ENCODE peak calls at places on chromosomes 5 and 9, in six cellular contexts. One of them, this sample, is unnamed.
A peak's percentile ranks its signal among the peaks of the same experiment; 100 is the strongest.

GRCh38 chr5:180605554-180606214 is 14.4 kb upstream of the SCGB3A1 start:
- DNase-seq in hippocampal formation: no peak
- DNase-seq in lower leg skin: peak; percentile 86
- DNase-seq in anterior cingulate cortex: no peak
- DNase-seq in activated T-helper 1 cell treated with anti-CD3 and anti-CD28 coated beads, Interleukin-12 subunit alpha, Interleukin-12 subunit beta, Interleukin-2, Interleukin-4 antibody, amounts not matched to agents 30 ng/mL and 10 ng/mL and 1 ng/mL, durations not matched to agents 14 hours and 24 hours and 36 hours: peak; percentile 32
- DNase-seq in CD4-positive, alpha-beta memory T cell: peak; percentile 32
- DNase-seq in this sample: peak; percentile 84

GRCh38 chr9:20426019-20426418 is 196.3 kb downstream of the MLLT3 start:
- DNase-seq in CD4-positive, alpha-beta memory T cell: no peak
- DNase-seq in lower leg skin: no peak
- DNase-seq in anterior cingulate cortex: no peak
- DNase-seq in activated T-helper 1 cell treated with anti-CD3 and anti-CD28 coated beads, Interleukin-12 subunit alpha, Interleukin-12 subunit beta, Interleukin-2, Interleukin-4 antibody, amounts not matched to agents 30 ng/mL and 10 ng/mL and 1 ng/mL, durations not matched to agents 14 hours and 24 hours and 36 hours: no peak
- DNase-seq in hippocampal formation: no peak
- DNase-seq in this sample: no peak

GRCh38 chr9:108001219-108001618 is 511.6 kb upstream of the KLF4 start:
- DNase-seq in anterior cingulate cortex: no peak
- DNase-seq in lower leg skin: no peak
- DNase-seq in activated T-helper 1 cell treated with anti-CD3 and anti-CD28 coated beads, Interleukin-12 subunit alpha, Interleukin-12 subunit beta, Interleukin-2, Interleukin-4 antibody, amounts not matched to agents 30 ng/mL and 10 ng/mL and 1 ng/mL, durations not matched to agents 14 hours and 24 hours and 36 hours: no peak
- DNase-seq in hippocampal formation: no peak
- DNase-seq in CD4-positive, alpha-beta memory T cell: no peak
- DNase-seq in this sample: no peak

GRCh38 chr9:133290751-133291302 is 15.8 kb upstream of the ABO start:
- DNase-seq in activated T-helper 1 cell treated with anti-CD3 and anti-CD28 coated beads, Interleukin-12 subunit alpha, Interleukin-12 subunit beta, Interleukin-2, Interleukin-4 antibody, amounts not matched to agents 30 ng/mL and 10 ng/mL and 1 ng/mL, durations not matched to agents 14 hours and 24 hours and 36 hours: no peak
- DNase-seq in CD4-positive, alpha-beta memory T cell: no peak
- DNase-seq in anterior cingulate cortex: no peak
- DNase-seq in hippocampal formation: no peak
- DNase-seq in lower leg skin: peak; percentile 5
- DNase-seq in this sample: no peak

GRCh38 chr5:18745988-18746615 is 1111.8 kb downstream of the TAF11L14 start:
- DNase-seq in CD4-positive, alpha-beta memory T cell: peak; percentile 69
- DNase-seq in anterior cingulate cortex: no peak
- DNase-seq in hippocampal formation: no peak
- DNase-seq in lower leg skin: no peak
- DNase-seq in activated T-helper 1 cell treated with anti-CD3 and anti-CD28 coated beads, Interleukin-12 subunit alpha, Interleukin-12 subunit beta, Interleukin-2, Interleukin-4 antibody, amounts not matched to agents 30 ng/mL and 10 ng/mL and 1 ng/mL, durations not matched to agents 14 hours and 24 hours and 36 hours: peak; percentile 31
- DNase-seq in this sample: peak; percentile 54

GRCh38 chr5:178778919-178779318 is 48.5 kb upstream of the ZNF354A start:
- DNase-seq in hippocampal formation: no peak
- DNase-seq in anterior cingulate cortex: no peak
- DNase-seq in activated T-helper 1 cell treated with anti-CD3 and anti-CD28 coated beads, Interleukin-12 subunit alpha, Interleukin-12 subunit beta, Interleukin-2, Interleukin-4 antibody, amounts not matched to agents 30 ng/mL and 10 ng/mL and 1 ng/mL, durations not matched to agents 14 hours and 24 hours and 36 hours: no peak
- DNase-seq in CD4-positive, alpha-beta memory T cell: no peak
- DNase-seq in lower leg skin: no peak
- DNase-seq in this sample: no peak

GRCh38 chr9:95027914-95028854 is 289.3 kb downstream of the FANCC start:
- DNase-seq in lower leg skin: no peak
- DNase-seq in anterior cingulate cortex: no peak
- DNase-seq in CD4-positive, alpha-beta memory T cell: no peak
- DNase-seq in hippocampal formation: no peak
- DNase-seq in activated T-helper 1 cell treated with anti-CD3 and anti-CD28 coated beads, Interleukin-12 subunit alpha, Interleukin-12 subunit beta, Interleukin-2, Interleukin-4 antibody, amounts not matched to agents 30 ng/mL and 10 ng/mL and 1 ng/mL, durations not matched to agents 14 hours and 24 hours and 36 hours: no peak
- DNase-seq in this sample: no peak

GRCh38 chr9:119003218-119003617 is 366.0 kb downstream of the BRINP1 start:
- DNase-seq in CD4-positive, alpha-beta memory T cell: no peak
- DNase-seq in hippocampal formation: no peak
- DNase-seq in activated T-helper 1 cell treated with anti-CD3 and anti-CD28 coated beads, Interleukin-12 subunit alpha, Interleukin-12 subunit beta, Interleukin-2, Interleukin-4 antibody, amounts not matched to agents 30 ng/mL and 10 ng/mL and 1 ng/mL, durations not matched to agents 14 hours and 24 hours and 36 hours: no peak
- DNase-seq in anterior cingulate cortex: no peak
- DNase-seq in lower leg skin: no peak
- DNase-seq in this sample: no peak

GRCh38 chr9:37239224-37239859 is 119.0 kb downstream of the ZCCHC7 start:
- DNase-seq in CD4-positive, alpha-beta memory T cell: no peak
- DNase-seq in activated T-helper 1 cell treated with anti-CD3 and anti-CD28 coated beads, Interleukin-12 subunit alpha, Interleukin-12 subunit beta, Interleukin-2, Interleukin-4 antibody, amounts not matched to agents 30 ng/mL and 10 ng/mL and 1 ng/mL, durations not matched to agents 14 hours and 24 hours and 36 hours: no peak
- DNase-seq in anterior cingulate cortex: no peak
- DNase-seq in hippocampal formation: no peak
- DNase-seq in lower leg skin: no peak
- DNase-seq in this sample: no peak

GRCh38 chr5:141848771-141849370 is 29.3 kb downstream of the PCDH1 start:
- DNase-seq in anterior cingulate cortex: no peak
- DNase-seq in CD4-positive, alpha-beta memory T cell: no peak
- DNase-seq in hippocampal formation: no peak
- DNase-seq in activated T-helper 1 cell treated with anti-CD3 and anti-CD28 coated beads, Interleukin-12 subunit alpha, Interleukin-12 subunit beta, Interleukin-2, Interleukin-4 antibody, amounts not matched to agents 30 ng/mL and 10 ng/mL and 1 ng/mL, durations not matched to agents 14 hours and 24 hours and 36 hours: no peak
- DNase-seq in lower leg skin: no peak
- DNase-seq in this sample: peak; percentile 45

GRCh38 chr9:137318976-137319375 is 16.9 kb upstream of the NRARP start:
- DNase-seq in hippocampal formation: peak; percentile 42
- DNase-seq in activated T-helper 1 cell treated with anti-CD3 and anti-CD28 coated beads, Interleukin-12 subunit alpha, Interleukin-12 subunit beta, Interleukin-2, Interleukin-4 antibody, amounts not matched to agents 30 ng/mL and 10 ng/mL and 1 ng/mL, durations not matched to agents 14 hours and 24 hours and 36 hours: no peak
- DNase-seq in anterior cingulate cortex: peak; percentile 40
- DNase-seq in CD4-positive, alpha-beta memory T cell: no peak
- DNase-seq in lower leg skin: peak; percentile 87
- DNase-seq in this sample: peak; percentile 21

GRCh38 chr5:90161399-90161798 is 248.2 kb downstream of the CETN3 start:
- DNase-seq in activated T-helper 1 cell treated with anti-CD3 and anti-CD28 coated beads, Interleukin-12 subunit alpha, Interleukin-12 subunit beta, Interleukin-2, Interleukin-4 antibody, amounts not matched to agents 30 ng/mL and 10 ng/mL and 1 ng/mL, durations not matched to agents 14 hours and 24 hours and 36 hours: no peak
- DNase-seq in hippocampal formation: peak; percentile 12
- DNase-seq in lower leg skin: no peak
- DNase-seq in anterior cingulate cortex: peak; percentile 8
- DNase-seq in CD4-positive, alpha-beta memory T cell: no peak
- DNase-seq in this sample: peak; percentile 54

GRCh38 chr9:120413121-120414048 is 166.6 kb downstream of the CDK5RAP2 start:
- DNase-seq in hippocampal formation: no peak
- DNase-seq in activated T-helper 1 cell treated with anti-CD3 and anti-CD28 coated beads, Interleukin-12 subunit alpha, Interleukin-12 subunit beta, Interleukin-2, Interleukin-4 antibody, amounts not matched to agents 30 ng/mL and 10 ng/mL and 1 ng/mL, durations not matched to agents 14 hours and 24 hours and 36 hours: no peak
- DNase-seq in lower leg skin: no peak
- DNase-seq in anterior cingulate cortex: no peak
- DNase-seq in CD4-positive, alpha-beta memory T cell: no peak
- DNase-seq in this sample: no peak

GRCh38 chr5:145056805-145057204 is 778.3 kb downstream of the PRELID2 start:
- DNase-seq in CD4-positive, alpha-beta memory T cell: no peak
- DNase-seq in anterior cingulate cortex: no peak
- DNase-seq in lower leg skin: no peak
- DNase-seq in activated T-helper 1 cell treated with anti-CD3 and anti-CD28 coated beads, Interleukin-12 subunit alpha, Interleukin-12 subunit beta, Interleukin-2, Interleukin-4 antibody, amounts not matched to agents 30 ng/mL and 10 ng/mL and 1 ng/mL, durations not matched to agents 14 hours and 24 hours and 36 hours: no peak
- DNase-seq in hippocampal formation: no peak
- DNase-seq in this sample: peak; percentile 39

GRCh38 chr5:159768243-159768642 is 148.0 kb upstream of the ADRA1B start:
- DNase-seq in hippocampal formation: no peak
- DNase-seq in anterior cingulate cortex: no peak
- DNase-seq in activated T-helper 1 cell treated with anti-CD3 and anti-CD28 coated beads, Interleukin-12 subunit alpha, Interleukin-12 subunit beta, Interleukin-2, Interleukin-4 antibody, amounts not matched to agents 30 ng/mL and 10 ng/mL and 1 ng/mL, durations not matched to agents 14 hours and 24 hours and 36 hours: no peak
- DNase-seq in lower leg skin: no peak
- DNase-seq in CD4-positive, alpha-beta memory T cell: no peak
- DNase-seq in this sample: no peak

GRCh38 chr9:136980669-136981478 is 1.9 kb upstream of the LCNL1 start:
- DNase-seq in anterior cingulate cortex: no peak
- DNase-seq in hippocampal formation: no peak
- DNase-seq in CD4-positive, alpha-beta memory T cell: no peak
- DNase-seq in activated T-helper 1 cell treated with anti-CD3 and anti-CD28 coated beads, Interleukin-12 subunit alpha, Interleukin-12 subunit beta, Interleukin-2, Interleukin-4 antibody, amounts not matched to agents 30 ng/mL and 10 ng/mL and 1 ng/mL, durations not matched to agents 14 hours and 24 hours and 36 hours: no peak
- DNase-seq in lower leg skin: no peak
- DNase-seq in this sample: no peak

GRCh38 chr5:90056911-90057705 is 352.4 kb downstream of the CETN3 start:
- DNase-seq in hippocampal formation: no peak
- DNase-seq in CD4-positive, alpha-beta memory T cell: no peak
- DNase-seq in activated T-helper 1 cell treated with anti-CD3 and anti-CD28 coated beads, Interleukin-12 subunit alpha, Interleukin-12 subunit beta, Interleukin-2, Interleukin-4 antibody, amounts not matched to agents 30 ng/mL and 10 ng/mL and 1 ng/mL, durations not matched to agents 14 hours and 24 hours and 36 hours: no peak
- DNase-seq in anterior cingulate cortex: no peak
- DNase-seq in lower leg skin: peak; percentile 60
- DNase-seq in this sample: no peak

GRCh38 chr5:111757582-111758283 is 739 bp upstream of the NREP start:
- DNase-seq in hippocampal formation: peak; percentile 84
- DNase-seq in lower leg skin: peak; percentile 98
- DNase-seq in CD4-positive, alpha-beta memory T cell: peak; percentile 68
- DNase-seq in activated T-helper 1 cell treated with anti-CD3 and anti-CD28 coated beads, Interleukin-12 subunit alpha, Interleukin-12 subunit beta, Interleukin-2, Interleukin-4 antibody, amounts not matched to agents 30 ng/mL and 10 ng/mL and 1 ng/mL, durations not matched to agents 14 hours and 24 hours and 36 hours: peak; percentile 84
- DNase-seq in anterior cingulate cortex: peak; percentile 85
- DNase-seq in this sample: peak; percentile 91

GRCh38 chr9:91188719-91189590 is 172.8 kb downstream of the AUH start:
- DNase-seq in lower leg skin: peak; percentile 78
- DNase-seq in anterior cingulate cortex: no peak
- DNase-seq in activated T-helper 1 cell treated with anti-CD3 and anti-CD28 coated beads, Interleukin-12 subunit alpha, Interleukin-12 subunit beta, Interleukin-2, Interleukin-4 antibody, amounts not matched to agents 30 ng/mL and 10 ng/mL and 1 ng/mL, durations not matched to agents 14 hours and 24 hours and 36 hours: no peak
- DNase-seq in hippocampal formation: no peak
- DNase-seq in CD4-positive, alpha-beta memory T cell: no peak
- DNase-seq in this sample: no peak

GRCh38 chr5:146016764-146017484 is 80.5 kb downstream of the SH3RF2 start:
- DNase-seq in hippocampal formation: no peak
- DNase-seq in lower leg skin: no peak
- DNase-seq in activated T-helper 1 cell treated with anti-CD3 and anti-CD28 coated beads, Interleukin-12 subunit alpha, Interleukin-12 subunit beta, Interleukin-2, Interleukin-4 antibody, amounts not matched to agents 30 ng/mL and 10 ng/mL and 1 ng/mL, durations not matched to agents 14 hours and 24 hours and 36 hours: no peak
- DNase-seq in anterior cingulate cortex: no peak
- DNase-seq in CD4-positive, alpha-beta memory T cell: no peak
- DNase-seq in this sample: no peak

GRCh38 chr9:126860757-126861466 is 473 bp downstream of the ZBTB34 start:
- DNase-seq in anterior cingulate cortex: no peak
- DNase-seq in hippocampal formation: no peak
- DNase-seq in activated T-helper 1 cell treated with anti-CD3 and anti-CD28 coated beads, Interleukin-12 subunit alpha, Interleukin-12 subunit beta, Interleukin-2, Interleukin-4 antibody, amounts not matched to agents 30 ng/mL and 10 ng/mL and 1 ng/mL, durations not matched to agents 14 hours and 24 hours and 36 hours: no peak
- DNase-seq in lower leg skin: no peak
- DNase-seq in CD4-positive, alpha-beta memory T cell: no peak
- DNase-seq in this sample: peak; percentile 51

GRCh38 chr5:156200938-156201792 is 125.8 kb upstream of the SGCD start:
- DNase-seq in activated T-helper 1 cell treated with anti-CD3 and anti-CD28 coated beads, Interleukin-12 subunit alpha, Interleukin-12 subunit beta, Interleukin-2, Interleukin-4 antibody, amounts not matched to agents 30 ng/mL and 10 ng/mL and 1 ng/mL, durations not matched to agents 14 hours and 24 hours and 36 hours: no peak
- DNase-seq in anterior cingulate cortex: no peak
- DNase-seq in hippocampal formation: no peak
- DNase-seq in lower leg skin: no peak
- DNase-seq in CD4-positive, alpha-beta memory T cell: no peak
- DNase-seq in this sample: no peak

GRCh38 chr5:180469866-180470265 is 24.3 kb upstream of the CNOT6 start:
- DNase-seq in hippocampal formation: no peak
- DNase-seq in CD4-positive, alpha-beta memory T cell: no peak
- DNase-seq in anterior cingulate cortex: no peak
- DNase-seq in activated T-helper 1 cell treated with anti-CD3 and anti-CD28 coated beads, Interleukin-12 subunit alpha, Interleukin-12 subunit beta, Interleukin-2, Interleukin-4 antibody, amounts not matched to agents 30 ng/mL and 10 ng/mL and 1 ng/mL, durations not matched to agents 14 hours and 24 hours and 36 hours: no peak
- DNase-seq in lower leg skin: no peak
- DNase-seq in this sample: no peak

GRCh38 chr9:137744632-137745183 is 125.9 kb downstream of the EHMT1 start:
- DNase-seq in lower leg skin: no peak
- DNase-seq in anterior cingulate cortex: no peak
- DNase-seq in hippocampal formation: no peak
- DNase-seq in activated T-helper 1 cell treated with anti-CD3 and anti-CD28 coated beads, Interleukin-12 subunit alpha, Interleukin-12 subunit beta, Interleukin-2, Interleukin-4 antibody, amounts not matched to agents 30 ng/mL and 10 ng/mL and 1 ng/mL, durations not matched to agents 14 hours and 24 hours and 36 hours: no peak
- DNase-seq in CD4-positive, alpha-beta memory T cell: no peak
- DNase-seq in this sample: peak; percentile 43

GRCh38 chr5:3598725-3599282 is 3.2 kb downstream of the IRX1 start:
- DNase-seq in lower leg skin: peak; percentile 77
- DNase-seq in activated T-helper 1 cell treated with anti-CD3 and anti-CD28 coated beads, Interleukin-12 subunit alpha, Interleukin-12 subunit beta, Interleukin-2, Interleukin-4 antibody, amounts not matched to agents 30 ng/mL and 10 ng/mL and 1 ng/mL, durations not matched to agents 14 hours and 24 hours and 36 hours: no peak
- DNase-seq in CD4-positive, alpha-beta memory T cell: no peak
- DNase-seq in hippocampal formation: no peak
- DNase-seq in anterior cingulate cortex: no peak
- DNase-seq in this sample: no peak

GRCh38 chr9:79477241-79477830 is 94.4 kb upstream of the TLE4 start:
- DNase-seq in CD4-positive, alpha-beta memory T cell: no peak
- DNase-seq in activated T-helper 1 cell treated with anti-CD3 and anti-CD28 coated beads, Interleukin-12 subunit alpha, Interleukin-12 subunit beta, Interleukin-2, Interleukin-4 antibody, amounts not matched to agents 30 ng/mL and 10 ng/mL and 1 ng/mL, durations not matched to agents 14 hours and 24 hours and 36 hours: no peak
- DNase-seq in anterior cingulate cortex: no peak
- DNase-seq in lower leg skin: no peak
- DNase-seq in hippocampal formation: no peak
- DNase-seq in this sample: no peak

GRCh38 chr5:153632748-153633290 is 142.3 kb downstream of the GRIA1 start:
- DNase-seq in anterior cingulate cortex: no peak
- DNase-seq in CD4-positive, alpha-beta memory T cell: no peak
- DNase-seq in hippocampal formation: no peak
- DNase-seq in activated T-helper 1 cell treated with anti-CD3 and anti-CD28 coated beads, Interleukin-12 subunit alpha, Interleukin-12 subunit beta, Interleukin-2, Interleukin-4 antibody, amounts not matched to agents 30 ng/mL and 10 ng/mL and 1 ng/mL, durations not matched to agents 14 hours and 24 hours and 36 hours: no peak
- DNase-seq in lower leg skin: no peak
- DNase-seq in this sample: no peak

GRCh38 chr5:60207031-60207430 is 313.5 kb upstream of the PDE4D start:
- DNase-seq in anterior cingulate cortex: no peak
- DNase-seq in activated T-helper 1 cell treated with anti-CD3 and anti-CD28 coated beads, Interleukin-12 subunit alpha, Interleukin-12 subunit beta, Interleukin-2, Interleukin-4 antibody, amounts not matched to agents 30 ng/mL and 10 ng/mL and 1 ng/mL, durations not matched to agents 14 hours and 24 hours and 36 hours: no peak
- DNase-seq in CD4-positive, alpha-beta memory T cell: no peak
- DNase-seq in hippocampal formation: no peak
- DNase-seq in lower leg skin: no peak
- DNase-seq in this sample: peak; percentile 63

GRCh38 chr9:96241391-96241809 is 60.6 kb downstream of the HSD17B3 start:
- DNase-seq in anterior cingulate cortex: no peak
- DNase-seq in hippocampal formation: no peak
- DNase-seq in activated T-helper 1 cell treated with anti-CD3 and anti-CD28 coated beads, Interleukin-12 subunit alpha, Interleukin-12 subunit beta, Interleukin-2, Interleukin-4 antibody, amounts not matched to agents 30 ng/mL and 10 ng/mL and 1 ng/mL, durations not matched to agents 14 hours and 24 hours and 36 hours: peak; percentile 53
- DNase-seq in CD4-positive, alpha-beta memory T cell: peak; percentile 36
- DNase-seq in lower leg skin: peak; percentile 68
- DNase-seq in this sample: no peak